ENCODE peak calls at places on chromosomes 7 and 10, in seven cellular contexts. S, O, J, E, G, A and D are unnamed samples.
A peak's percentile ranks its signal among the peaks of the same experiment; 100 is the strongest.

GRCh38 chr7:44398506-44398905 is 73.1 kb upstream of the CAMK2B start:
- DNase-seq in S (no peak), O (no peak), J (no peak), E (no peak), G (no peak), A (no peak), D (no peak)

GRCh38 chr10:112230325-112230988 is 46.9 kb upstream of the GPAM start:
- DNase-seq in S (no peak), O (no peak), J (no peak), E (no peak), G (no peak), A (peak; percentile 59), D (no peak)

GRCh38 chr10:27997865-27998177 is 1.1 kb downstream of the ODAD2 start:
- DNase-seq in S (no peak), O (no peak), J (no peak), E (no peak), G (no peak), A (no peak), D (no peak)

GRCh38 chr7:106623846-106624245 is 37.1 kb downstream of the CCDC71L start:
- DNase-seq in S (no peak), O (no peak), J (no peak), E (no peak), G (no peak), A (no peak), D (no peak)

GRCh38 chr10:68633281-68633680 is 73.1 kb downstream of the TET1 start:
- DNase-seq in S (no peak), O (no peak), J (no peak), E (no peak), G (no peak), A (no peak), D (no peak)

GRCh38 chr7:38932509-38933168 is 23.6 kb upstream of the VPS41 start:
- DNase-seq in S (no peak), O (peak; percentile 55), J (peak; percentile 40), E (no peak), G (peak; percentile 53), A (peak; percentile 28), D (peak; percentile 88)

GRCh38 chr7:12719978-12720377 is 32.5 kb downstream of the ARL4A start:
- DNase-seq in S (no peak), O (no peak), J (no peak), E (no peak), G (no peak), A (no peak), D (no peak)

GRCh38 chr7:133315332-133316040 is 62.6 kb downstream of the EXOC4 start:
- DNase-seq in S (no peak), O (no peak), J (no peak), E (no peak), G (no peak), A (no peak), D (no peak)

GRCh38 chr10:47070541-47070940 is 159.3 kb downstream of the PTPN20 start:
- DNase-seq in S (no peak), O (no peak), J (no peak), E (no peak), G (no peak), A (no peak), D (no peak)

GRCh38 chr10:112376578-112376855 is 2.6 kb downstream of the ACSL5 start:
- DNase-seq in S (no peak), O (no peak), J (no peak), E (no peak), G (no peak), A (no peak), D (no peak)

GRCh38 chr10:93835770-93836169 is 58.0 kb upstream of the SLC35G1 start:
- DNase-seq in S (no peak), O (no peak), J (no peak), E (no peak), G (no peak), A (no peak), D (no peak)

GRCh38 chr7:157609932-157610640 is 273.3 kb downstream of the DNAJB6 start:
- DNase-seq in S (no peak), O (no peak), J (no peak), E (no peak), G (no peak), A (no peak), D (no peak)

GRCh38 chr7:105799677-105800076 is 76.7 kb downstream of the ATXN7L1 start:
- DNase-seq in S (no peak), O (no peak), J (no peak), E (no peak), G (no peak), A (no peak), D (no peak)

GRCh38 chr10:95264227-95265051 is 26.4 kb downstream of the PDLIM1 start:
- DNase-seq in S (no peak), O (peak; percentile 61), J (no peak), E (no peak), G (no peak), A (no peak), D (peak; percentile 91)

GRCh38 chr7:80637453-80637852 is 989 bp upstream of the CD36 start:
- DNase-seq in S (no peak), O (no peak), J (no peak), E (no peak), G (no peak), A (no peak), D (no peak)

GRCh38 chr10:6840766-6841165 is 260.7 kb upstream of the PRKCQ start:
- DNase-seq in S (no peak), O (no peak), J (no peak), E (no peak), G (no peak), A (no peak), D (no peak)

GRCh38 chr7:36546331-36546730 is 156.7 kb downstream of the ANLN start:
- DNase-seq in S (no peak), O (no peak), J (no peak), E (no peak), G (no peak), A (no peak), D (no peak)

GRCh38 chr10:11442001-11442773 is 169.3 kb downstream of the USP6NL start:
- DNase-seq in S (no peak), O (no peak), J (no peak), E (peak; percentile 44), G (no peak), A (no peak), D (no peak)

GRCh38 chr7:131074585-131074984 is 253.1 kb upstream of the MKLN1 start:
- DNase-seq in S (no peak), O (no peak), J (no peak), E (no peak), G (no peak), A (no peak), D (no peak)
- H3K27ac ChIP-seq in S (no peak overlapping the region), O (no peak overlapping the region), J (no peak overlapping the region), E (no peak overlapping the region), G (no peak overlapping the region), A (no peak overlapping the region), D (no peak overlapping the region)

DNA sequence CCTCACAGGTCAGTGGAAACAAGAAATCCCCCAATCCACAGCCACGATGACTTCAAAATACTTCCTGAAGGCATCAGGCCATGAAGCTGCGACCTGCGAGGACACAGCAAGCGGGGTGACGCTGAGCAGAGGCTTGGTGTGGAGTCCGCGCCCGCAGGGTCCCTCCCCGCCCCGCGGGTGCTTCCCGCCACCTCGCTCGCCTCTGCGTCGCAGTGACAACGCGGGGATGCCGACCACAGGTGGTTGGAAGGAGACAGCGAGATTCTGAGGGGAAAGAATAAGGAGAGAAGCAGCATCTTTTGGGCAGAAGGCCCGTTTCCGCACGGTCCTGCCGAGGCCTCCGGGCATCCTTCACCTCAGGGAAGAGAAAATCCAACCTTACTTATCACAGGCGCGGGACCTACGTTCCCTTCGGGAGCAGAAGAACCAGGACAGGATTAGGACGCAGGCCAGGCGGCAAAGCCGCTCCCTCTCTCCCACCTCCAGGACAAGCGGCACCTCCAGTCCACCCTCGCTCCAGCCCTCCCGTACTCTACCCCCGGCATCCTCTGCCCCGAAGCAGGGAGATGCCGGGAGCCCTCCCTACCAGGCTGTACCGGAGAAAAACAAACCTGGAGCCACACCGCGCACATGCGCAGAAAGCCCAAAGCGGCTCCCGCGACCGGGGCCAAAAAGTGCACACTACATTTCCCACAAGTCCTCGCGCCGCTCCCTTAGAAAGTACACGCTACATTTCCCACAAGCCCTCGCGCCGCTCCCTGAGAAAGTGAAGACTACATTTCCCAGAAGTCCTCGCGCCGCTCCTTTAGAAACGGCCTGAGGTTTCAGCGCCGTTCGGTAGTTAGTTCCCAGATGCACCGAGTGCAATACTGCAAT is 85.9 kb downstream of the ZNF33B start:
- DNase-seq in S (peak; percentile 95), O (peak; percentile 95), J (peak; percentile 98), E (peak; percentile 98), G (peak; percentile 91), A (peak; percentile 96), D (peak; percentile 99)
- TF ChIP-seq POLR2AphosphoS5 in S (no peak), O (peak; percentile 62), J (peak; percentile 97), E (no peak), G (peak; percentile 64), A (peak; percentile 84), D (peak; percentile 69)

GRCh38 chr7:3141326-3141725 is 97.7 kb upstream of the CARD11 start:
- DNase-seq in S (no peak), O (no peak), J (no peak), E (no peak), G (no peak), A (no peak), D (no peak)
- H3K27ac ChIP-seq in S (no peak overlapping the region), O (no peak overlapping the region), J (no peak overlapping the region), E (no peak overlapping the region), G (no peak overlapping the region), A (no peak overlapping the region), D (no peak overlapping the region)

GRCh38 chr10:30861217-30861616 is 170.4 kb downstream of the ZNF438 start:
- DNase-seq in S (peak; percentile 60), O (no peak), J (no peak), E (no peak), G (no peak), A (no peak), D (no peak)

GRCh38 chr10:30854656-30855055 is 177.0 kb downstream of the ZNF438 start:
- DNase-seq in S (no peak), O (no peak), J (no peak), E (no peak), G (no peak), A (no peak), D (no peak)

GRCh38 chr10:30855131-30855530 is 176.5 kb downstream of the ZNF438 start:
- DNase-seq in S (no peak), O (no peak), J (no peak), E (no peak), G (no peak), A (no peak), D (no peak)

GRCh38 chr10:30858499-30858898 is 173.2 kb downstream of the ZNF438 start:
- DNase-seq in S (no peak), O (no peak), J (no peak), E (no peak), G (no peak), A (no peak), D (no peak)

DNA sequence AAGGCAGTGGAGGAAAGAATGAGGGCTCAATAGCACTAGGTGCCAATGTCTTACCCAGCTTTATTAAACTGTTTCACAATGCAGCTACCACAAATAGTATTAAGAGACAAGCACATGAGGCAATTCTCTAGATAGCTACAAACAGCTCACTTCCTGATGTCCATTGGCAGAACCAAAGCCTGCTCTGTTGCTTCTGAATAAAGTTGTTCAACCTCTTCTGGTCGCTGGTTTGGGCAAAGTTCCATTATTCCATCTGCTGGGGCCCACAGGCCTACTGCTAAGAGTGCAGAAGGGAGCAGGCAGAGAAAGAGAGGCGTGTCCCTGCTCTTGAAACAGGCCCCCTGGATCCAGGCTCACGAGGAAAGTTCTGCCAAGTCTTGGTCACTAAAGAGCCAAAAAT is 173.9 kb downstream of the ZNF438 start:
- DNase-seq in S (peak; percentile 89), O (no peak), J (no peak), E (peak; percentile 88), G (no peak), A (no peak), D (no peak)
- TF ChIP-seq POLR2AphosphoS5 in S (no peak), O (no peak), J (no peak), E (peak; percentile 85), G (no peak), A (no peak), D (no peak)